ENCODE peak calls at places on chromosome 5, in seven cellular contexts. B, Z, I, U, V, A and T are unnamed samples.

GRCh38 chr5:62115009-62115408 is 191.0 kb upstream of the KIF2A start:
- DNase-seq in I (no peak), U (no peak), A (no peak), B (no peak), V (no peak), Z (no peak), T (peak; percentile 28)

GRCh38 chr5:107404595-107405366 is 266.0 kb downstream of the EFNA5 start:
- DNase-seq in A (no peak), U (no peak), V (no peak), I (no peak), B (no peak), Z (no peak), T (no peak)

GRCh38 chr5:15020731-15021130 is 149.2 kb upstream of the ANKH start:
- DNase-seq in V (no peak), I (no peak), Z (no peak), A (no peak), B (no peak), U (no peak), T (no peak)

GRCh38 chr5:135625961-135626360 is 47.2 kb upstream of the CXCL14 start:
- DNase-seq in I (no peak), A (no peak), Z (no peak), U (no peak), B (no peak), V (no peak), T (no peak)

GRCh38 chr5:168184103-168184502 is 107.3 kb upstream of the WWC1 start:
- DNase-seq in A (no peak), V (no peak), I (no peak), U (no peak), B (no peak), Z (no peak), T (no peak)

GRCh38 chr5:60504342-60504741 is 195.6 kb downstream of the DEPDC1B start:
- DNase-seq in B (no peak), I (peak; percentile 51), Z (no peak), U (no peak), V (no peak), A (no peak), T (no peak)

GRCh38 chr5:14917719-14918118 is 46.1 kb upstream of the ANKH start:
- DNase-seq in Z (no peak), V (peak; percentile 24), U (no peak), I (no peak), A (no peak), B (no peak), T (no peak)

GRCh38 chr5:150155258-150156032 is at the start of gene PDGFRB:
- DNase-seq in Z (peak; percentile 82), I (no peak), U (no peak), B (peak; percentile 82), V (no peak), A (peak; percentile 82), T (peak; percentile 65)

GRCh38 chr5:51829691-51830090 is 446.4 kb downstream of the ISL1 start:
- DNase-seq in V (peak; percentile 55), Z (no peak), B (no peak), I (no peak), U (no peak), A (no peak), T (peak; percentile 46)

GRCh38 chr5:34517249-34517648 is 138.9 kb upstream of the RAI14 start:
- DNase-seq in B (no peak), U (no peak), Z (no peak), I (no peak), V (peak; percentile 51), A (no peak), T (no peak)

GRCh38 chr5:15320896-15321295 is 179.1 kb upstream of the FBXL7 start:
- DNase-seq in U (no peak), B (no peak), A (no peak), I (no peak), V (no peak), Z (peak; percentile 41), T (no peak)

GRCh38 chr5:181164076-181164952 is 16.9 kb downstream of the OR2V2 start:
- DNase-seq in Z (peak; percentile 23), A (no peak), B (no peak), I (no peak), V (peak; percentile 30), U (peak; percentile 50), T (no peak)

GRCh38 chr5:15719784-15720183 is 219.8 kb downstream of the FBXL7 start:
- DNase-seq in V (no peak), A (no peak), B (no peak), U (no peak), Z (no peak), I (no peak), T (no peak)

DNA sequence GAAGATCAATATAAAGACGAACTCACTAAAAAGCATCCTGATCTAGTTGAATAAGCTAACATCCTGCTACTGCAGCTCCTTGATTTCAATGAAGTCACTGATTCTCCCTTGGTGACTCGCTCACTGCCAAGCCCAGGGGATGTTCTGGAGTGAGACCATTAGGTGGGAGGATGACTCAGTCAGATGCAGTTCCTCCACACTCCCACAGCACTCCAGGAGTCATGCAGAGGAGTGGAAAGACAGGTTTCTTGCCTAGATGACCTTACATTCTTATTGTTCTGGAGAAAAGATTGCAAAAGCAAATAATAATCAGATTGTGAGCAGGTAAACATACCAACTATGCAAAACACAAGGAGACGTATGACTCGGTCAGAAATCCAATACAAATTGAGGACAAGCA is 15.3 kb downstream of the GCNT4 start:
- DNase-seq in U (peak; percentile 52), I (no peak), Z (no peak), B (no peak), V (peak; percentile 78), A (no peak), T (no peak)
- TF ChIP-seq CTCF in U (no peak), I (no peak), Z (no peak), B (no peak), V (no peak), A (no peak), T (no peak)

GRCh38 chr5:129461816-129462396 is 1.8 kb downstream of the ADAMTS19 start:
- DNase-seq in I (no peak), Z (no peak), V (no peak), U (no peak), B (peak; percentile 6), A (no peak), T (no peak)

GRCh38 chr5:129460121-129460950 is at the start of gene ADAMTS19:
- DNase-seq in V (peak; percentile 43), B (peak; percentile 31), U (no peak), A (no peak), Z (peak; percentile 68), I (no peak), T (no peak)

GRCh38 chr5:129465945-129466344 is 5.8 kb downstream of the ADAMTS19 start:
- DNase-seq in U (no peak), V (no peak), A (no peak), B (no peak), I (no peak), Z (no peak), T (no peak)

GRCh38 chr5:129459485-129460120 is 495 bp upstream of the ADAMTS19 start:
- DNase-seq in I (no peak), A (no peak), U (no peak), Z (peak; percentile 66), V (no peak), B (peak; percentile 15), T (no peak)

GRCh38 chr5:129460951-129461815 is 1.1 kb downstream of the ADAMTS19 start:
- DNase-seq in U (peak; percentile 28), V (no peak), I (no peak), A (no peak), B (peak; percentile 40), Z (peak; percentile 80), T (no peak)
- TF ChIP-seq CTCF in U (peak; percentile 18), V (no peak), I (no peak), A (no peak), B (no peak), Z (peak; percentile 58), T (peak; percentile 60)

DNA sequence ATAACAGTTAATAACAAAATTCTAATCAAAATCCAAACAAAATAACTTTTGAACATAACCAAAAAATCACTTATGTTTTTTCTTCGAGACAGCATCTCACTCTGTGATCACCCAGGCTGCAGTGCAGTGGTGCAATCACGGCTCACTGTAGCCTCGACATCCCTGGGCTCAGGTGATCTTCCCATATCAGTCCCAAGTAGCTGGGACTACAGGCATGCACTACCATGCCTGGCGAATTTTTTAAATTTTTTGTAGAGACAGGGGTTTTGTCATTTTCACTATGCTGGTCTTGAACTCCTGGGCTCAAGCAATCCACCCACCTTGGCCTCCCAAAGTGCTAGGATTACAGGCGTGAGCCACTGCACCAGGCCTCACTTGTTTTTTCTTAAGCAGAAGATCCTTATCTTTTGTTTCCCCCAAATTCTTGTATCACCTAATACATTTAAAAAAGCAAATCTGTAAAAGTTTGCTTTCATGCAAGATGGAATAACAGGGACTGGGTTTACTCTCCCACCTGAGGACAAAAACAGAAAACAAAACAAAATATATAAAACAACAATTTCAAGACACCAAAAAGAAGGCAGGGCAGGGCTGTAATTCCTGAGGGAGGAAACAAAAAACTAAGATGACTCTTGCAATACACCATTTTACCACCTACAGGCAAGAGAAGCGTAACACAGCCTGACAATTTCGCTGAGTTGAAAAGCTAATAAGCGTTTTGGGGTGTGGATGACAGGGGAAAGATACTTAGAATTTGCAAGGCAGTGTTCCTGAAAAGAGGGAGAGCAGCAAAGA is 71.4 kb downstream of the RAPGEF6 start:
- DNase-seq in Z (peak; percentile 9), A (no peak), B (no peak), V (no peak), U (peak; percentile 6), I (no peak), T (no peak)
- TF ChIP-seq CTCF in Z (peak; percentile 22), A (no peak), B (no peak), V (no peak), U (no peak), I (no peak), T (no peak)

GRCh38 chr5:138544171-138545134 is 1.4 kb upstream of the ETF1 start:
- DNase-seq in I (no peak), A (no peak), U (no peak), V (no peak), B (no peak), Z (peak; percentile 4), T (no peak)

GRCh38 chr5:138541511-138541910 is 1.5 kb downstream of the ETF1 start:
- DNase-seq in A (no peak), Z (no peak), I (no peak), B (no peak), V (no peak), U (no peak), T (no peak)

GRCh38 chr5:138543730-138544104 is 681 bp upstream of the ETF1 start:
- DNase-seq in Z (no peak), I (no peak), V (no peak), U (peak; percentile 58), A (no peak), B (peak; percentile 72), T (no peak)

GRCh38 chr5:138542120-138542955 is 698 bp downstream of the ETF1 start:
- DNase-seq in I (no peak), U (no peak), A (no peak), Z (peak; percentile 4), B (no peak), V (peak; percentile 39), T (no peak)

DNA sequence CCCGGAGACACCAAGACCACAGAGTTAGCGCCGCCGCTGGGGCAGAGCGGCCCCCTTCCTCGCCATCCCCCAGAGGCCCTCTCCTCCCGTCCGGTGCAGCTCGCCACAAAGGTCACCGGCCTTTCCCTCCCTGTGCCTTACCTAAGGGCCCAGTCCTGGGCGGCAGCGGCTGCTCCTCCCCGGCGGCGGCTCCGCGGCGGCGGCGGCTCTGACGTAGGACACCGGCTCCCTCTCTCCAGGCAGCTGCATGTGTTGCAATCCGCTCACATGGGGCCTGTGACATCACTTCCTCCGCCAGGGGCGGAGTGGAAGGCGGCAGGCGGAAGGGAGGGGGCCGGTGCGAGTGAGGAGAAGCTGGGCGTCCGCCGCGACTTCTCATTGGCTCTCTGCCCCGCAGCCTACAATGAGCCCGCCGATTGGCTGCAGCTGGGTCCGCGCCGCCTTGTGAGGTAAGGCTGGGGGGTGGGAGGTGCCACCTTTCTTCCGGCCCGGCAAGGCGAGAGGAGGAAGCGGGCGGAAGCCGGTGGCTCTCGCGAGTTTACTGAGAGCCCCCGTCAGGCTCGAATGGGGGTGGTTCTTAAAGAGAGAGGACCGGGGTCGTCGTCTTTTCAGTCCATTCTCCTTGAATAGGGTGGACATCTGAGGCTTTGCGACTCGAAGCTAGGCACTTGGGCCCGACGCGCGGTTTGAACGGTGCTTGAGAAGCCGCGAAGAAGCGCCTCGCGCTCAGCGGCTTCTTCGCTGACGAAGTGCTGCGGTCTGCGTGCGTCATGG is at the start of gene ETF1:
- DNase-seq in I (peak; percentile 97), Z (peak; percentile 100), U (peak; percentile 96), B (peak; percentile 99), V (peak; percentile 100), A (peak; percentile 100), T (peak; percentile 98)
- TF ChIP-seq CTCF in I (no peak), Z (no peak), U (no peak), B (no peak), V (no peak), A (no peak), T (no peak)